ENCODE peak calls at places on chromosomes 3 and 15, in five cellular contexts. U, B, T, A and E are unnamed samples.

GRCh38 chr15:71437919-71438318 is 322.6 kb downstream of the THSD4 start:
- DNase-seq in U (no peak), B (peak; percentile 80), T (no peak), A (no peak), E (no peak)

GRCh38 chr3:2096196-2096595 is 2.5 kb upstream of the CNTN4 start:
- DNase-seq in U (no peak), B (no peak), T (no peak), A (no peak), E (no peak)

GRCh38 chr3:117355566-117355965 is 646.0 kb downstream of the TUSC7 start:
- DNase-seq in U (no peak), B (no peak), T (no peak), A (peak; percentile 3), E (no peak)

GRCh38 chr15:48337626-48338025 is 6.4 kb downstream of the DUT start:
- DNase-seq in U (no peak), B (no peak), T (no peak), A (no peak), E (no peak)

GRCh38 chr3:72549819-72550581 is 298.2 kb downstream of the SHQ1 start:
- DNase-seq in U (no peak), B (no peak), T (no peak), A (no peak), E (no peak)

GRCh38 chr3:39141211-39141995 is 12.0 kb downstream of the CSRNP1 start:
- DNase-seq in U (no peak), B (no peak), T (no peak), A (peak; percentile 37), E (no peak)

GRCh38 chr3:150090877-150091276 is 120.2 kb upstream of the PFN2 start:
- DNase-seq in U (no peak), B (no peak), T (no peak), A (no peak), E (no peak)

GRCh38 chr3:170062068-170062467 is 24.3 kb downstream of the GPR160 start:
- DNase-seq in U (no peak), B (no peak), T (no peak), A (no peak), E (no peak)

GRCh38 chr3:17074559-17074958 is 189.8 kb downstream of the PLCL2 start:
- DNase-seq in U (no peak), B (no peak), T (no peak), A (no peak), E (no peak)

GRCh38 chr15:92157666-92158298 is 235.9 kb upstream of the ST8SIA2 start:
- DNase-seq in U (no peak), B (no peak), T (no peak), A (no peak), E (no peak)

GRCh38 chr15:76312540-76313174 is 1.4 kb upstream of the ETFA start:
- DNase-seq in U (no peak), B (no peak), T (no peak), A (no peak), E (no peak)

GRCh38 chr15:44598892-44599291 is 61.9 kb downstream of the EIF3J start:
- DNase-seq in U (no peak), B (no peak), T (peak; percentile 29), A (no peak), E (no peak)

GRCh38 chr3:196537319-196537984 is 22.3 kb upstream of the SMCO1 start:
- DNase-seq in U (peak; percentile 23), B (no peak), T (no peak), A (peak; percentile 36), E (no peak)